ENCODE peak calls at places on chromosomes 7 and 10, in eight cellular contexts. One of them, this sample, is unnamed.

GRCh38 chr10:118471863-118472262 is 123.6 kb downstream of the PRLHR start:
- DNase-seq in NAMALWA: no peak
- DNase-seq in T-cell: no peak
- DNase-seq in choroid plexus epithelial cell: peak
- DNase-seq in CD4-positive, alpha-beta T cell: no peak
- DNase-seq in kidney: no peak
- DNase-seq in RKO: peak
- DNase-seq in NCI-H1105: no peak
- DNase-seq in this sample: no peak

GRCh38 chr10:60778978-60779668 is 845 bp downstream of the CDK1 start:
- DNase-seq in T-cell: no peak
- DNase-seq in NAMALWA: peak
- DNase-seq in kidney: no peak
- DNase-seq in NCI-H1105: no peak
- DNase-seq in choroid plexus epithelial cell: peak
- DNase-seq in CD4-positive, alpha-beta T cell: no peak
- DNase-seq in RKO: peak
- DNase-seq in this sample: no peak

GRCh38 chr7:129574487-129574886 is 37.0 kb upstream of the NRF1 start:
- DNase-seq in RKO: peak
- DNase-seq in kidney: no peak
- DNase-seq in NCI-H1105: no peak
- DNase-seq in NAMALWA: no peak
- DNase-seq in choroid plexus epithelial cell: peak
- DNase-seq in CD4-positive, alpha-beta T cell: no peak
- DNase-seq in T-cell: no peak
- DNase-seq in this sample: no peak

GRCh38 chr7:54179321-54180029 is 362.7 kb upstream of the VSTM2A start:
- DNase-seq in choroid plexus epithelial cell: no peak
- DNase-seq in NCI-H1105: no peak
- DNase-seq in CD4-positive, alpha-beta T cell: no peak
- DNase-seq in kidney: no peak
- DNase-seq in RKO: no peak
- DNase-seq in T-cell: no peak
- DNase-seq in NAMALWA: no peak
- DNase-seq in this sample: no peak

GRCh38 chr7:22356855-22357310 is at the start of gene RAPGEF5:
- DNase-seq in CD4-positive, alpha-beta T cell: no peak
- DNase-seq in NAMALWA: peak
- DNase-seq in T-cell: no peak
- DNase-seq in NCI-H1105: peak
- DNase-seq in choroid plexus epithelial cell: no peak
- DNase-seq in kidney: peak
- DNase-seq in RKO: peak
- DNase-seq in this sample: peak

GRCh38 chr7:129783097-129783919 is 169.5 kb downstream of the UBE2H start:
- DNase-seq in NCI-H1105: no peak
- DNase-seq in CD4-positive, alpha-beta T cell: no peak
- DNase-seq in choroid plexus epithelial cell: no peak
- DNase-seq in RKO: no peak
- DNase-seq in kidney: no peak
- DNase-seq in NAMALWA: no peak
- DNase-seq in T-cell: no peak
- DNase-seq in this sample: no peak

GRCh38 chr7:100642534-100642907 is 1.2 kb upstream of the TFR2 start:
- DNase-seq in choroid plexus epithelial cell: no peak
- DNase-seq in RKO: no peak
- DNase-seq in T-cell: no peak
- DNase-seq in NAMALWA: peak
- DNase-seq in kidney: no peak
- DNase-seq in NCI-H1105: peak
- DNase-seq in CD4-positive, alpha-beta T cell: peak
- DNase-seq in this sample: no peak

GRCh38 chr7:18302077-18302476 is 193.5 kb upstream of the HDAC9 start:
- DNase-seq in choroid plexus epithelial cell: no peak
- DNase-seq in NCI-H1105: no peak
- DNase-seq in kidney: no peak
- DNase-seq in RKO: no peak
- DNase-seq in CD4-positive, alpha-beta T cell: no peak
- DNase-seq in NAMALWA: no peak
- DNase-seq in T-cell: no peak
- DNase-seq in this sample: no peak

GRCh38 chr7:158975526-158976467 is 119.4 kb downstream of the DYNC2I1 start:
- DNase-seq in CD4-positive, alpha-beta T cell: peak
- DNase-seq in choroid plexus epithelial cell: no peak
- DNase-seq in NAMALWA: no peak
- DNase-seq in RKO: no peak
- DNase-seq in T-cell: no peak
- DNase-seq in NCI-H1105: peak
- DNase-seq in kidney: peak
- DNase-seq in this sample: peak

GRCh38 chr10:110356628-110357245 is 52.0 kb upstream of the SMNDC1 start:
- DNase-seq in NAMALWA: peak
- DNase-seq in RKO: peak
- DNase-seq in CD4-positive, alpha-beta T cell: peak
- DNase-seq in kidney: peak
- DNase-seq in T-cell: peak
- DNase-seq in NCI-H1105: no peak
- DNase-seq in choroid plexus epithelial cell: peak
- DNase-seq in this sample: no peak

GRCh38 chr7:143177374-143178119 is 5.7 kb upstream of the TAS2R39 start:
- DNase-seq in T-cell: no peak
- DNase-seq in RKO: no peak
- DNase-seq in choroid plexus epithelial cell: no peak
- DNase-seq in NAMALWA: no peak
- DNase-seq in kidney: no peak
- DNase-seq in CD4-positive, alpha-beta T cell: no peak
- DNase-seq in NCI-H1105: no peak
- DNase-seq in this sample: no peak

GRCh38 chr7:98418271-98418635 is 17.4 kb upstream of the BAIAP2L1 start:
- DNase-seq in NAMALWA: no peak
- DNase-seq in kidney: no peak
- DNase-seq in CD4-positive, alpha-beta T cell: no peak
- DNase-seq in RKO: peak
- DNase-seq in T-cell: no peak
- DNase-seq in choroid plexus epithelial cell: peak
- DNase-seq in NCI-H1105: no peak
- DNase-seq in this sample: no peak

GRCh38 chr10:123962756-123963469 is 71.3 kb upstream of the CPXM2 start:
- DNase-seq in choroid plexus epithelial cell: no peak
- DNase-seq in RKO: no peak
- DNase-seq in T-cell: no peak
- DNase-seq in NAMALWA: no peak
- DNase-seq in NCI-H1105: no peak
- DNase-seq in kidney: no peak
- DNase-seq in CD4-positive, alpha-beta T cell: no peak
- DNase-seq in this sample: no peak

GRCh38 chr7:48301201-48301600 is 129.9 kb downstream of the ABCA13 start:
- DNase-seq in choroid plexus epithelial cell: no peak
- DNase-seq in kidney: no peak
- DNase-seq in T-cell: no peak
- DNase-seq in CD4-positive, alpha-beta T cell: no peak
- DNase-seq in RKO: no peak
- DNase-seq in NAMALWA: no peak
- DNase-seq in NCI-H1105: no peak
- DNase-seq in this sample: no peak

GRCh38 chr10:79446451-79447020 is 1.1 kb upstream of the ZCCHC24 start:
- DNase-seq in NCI-H1105: no peak
- DNase-seq in T-cell: no peak
- DNase-seq in kidney: peak
- DNase-seq in NAMALWA: no peak
- DNase-seq in choroid plexus epithelial cell: no peak
- DNase-seq in RKO: no peak
- DNase-seq in CD4-positive, alpha-beta T cell: peak
- DNase-seq in this sample: no peak

GRCh38 chr7:23909426-23909825 is 199.4 kb downstream of the STK31 start:
- DNase-seq in choroid plexus epithelial cell: no peak
- DNase-seq in kidney: no peak
- DNase-seq in RKO: no peak
- DNase-seq in NAMALWA: no peak
- DNase-seq in CD4-positive, alpha-beta T cell: no peak
- DNase-seq in T-cell: no peak
- DNase-seq in NCI-H1105: no peak
- DNase-seq in this sample: no peak

GRCh38 chr7:38283107-38283506 is 9.7 kb upstream of the TARP start:
- DNase-seq in RKO: no peak
- DNase-seq in CD4-positive, alpha-beta T cell: no peak
- DNase-seq in kidney: no peak
- DNase-seq in T-cell: no peak
- DNase-seq in NCI-H1105: no peak
- DNase-seq in choroid plexus epithelial cell: no peak
- DNase-seq in NAMALWA: no peak
- DNase-seq in this sample: no peak

GRCh38 chr10:106182542-106182941 is 982.0 kb downstream of the SORCS1 start:
- DNase-seq in NAMALWA: no peak
- DNase-seq in T-cell: no peak
- DNase-seq in kidney: no peak
- DNase-seq in RKO: no peak
- DNase-seq in choroid plexus epithelial cell: no peak
- DNase-seq in NCI-H1105: no peak
- DNase-seq in CD4-positive, alpha-beta T cell: no peak
- DNase-seq in this sample: no peak

GRCh38 chr7:2821161-2821841 is 22.8 kb downstream of the GNA12 start:
- DNase-seq in T-cell: no peak
- DNase-seq in choroid plexus epithelial cell: peak
- DNase-seq in kidney: no peak
- DNase-seq in NCI-H1105: peak
- DNase-seq in CD4-positive, alpha-beta T cell: no peak
- DNase-seq in NAMALWA: peak
- DNase-seq in RKO: no peak
- DNase-seq in this sample: peak

GRCh38 chr10:32065871-32066270 is 9.6 kb upstream of the KIF5B start:
- DNase-seq in NAMALWA: no peak
- DNase-seq in kidney: no peak
- DNase-seq in NCI-H1105: no peak
- DNase-seq in choroid plexus epithelial cell: peak
- DNase-seq in T-cell: no peak
- DNase-seq in CD4-positive, alpha-beta T cell: no peak
- DNase-seq in RKO: peak
- DNase-seq in this sample: no peak

GRCh38 chr10:115321360-115321759 is 228.2 kb downstream of the ATRNL1 start:
- DNase-seq in T-cell: no peak
- DNase-seq in kidney: no peak
- DNase-seq in choroid plexus epithelial cell: no peak
- DNase-seq in NCI-H1105: no peak
- DNase-seq in NAMALWA: no peak
- DNase-seq in CD4-positive, alpha-beta T cell: no peak
- DNase-seq in RKO: no peak
- DNase-seq in this sample: no peak

GRCh38 chr10:90930070-90930837 is 9.4 kb upstream of the ANKRD1 start:
- DNase-seq in CD4-positive, alpha-beta T cell: no peak
- DNase-seq in RKO: no peak
- DNase-seq in choroid plexus epithelial cell: peak
- DNase-seq in NCI-H1105: no peak
- DNase-seq in NAMALWA: no peak
- DNase-seq in T-cell: no peak
- DNase-seq in kidney: peak
- DNase-seq in this sample: no peak

GRCh38 chr10:95178266-95178665 is 15.8 kb upstream of the ACSM6 start:
- DNase-seq in kidney: no peak
- DNase-seq in T-cell: no peak
- DNase-seq in CD4-positive, alpha-beta T cell: no peak
- DNase-seq in choroid plexus epithelial cell: no peak
- DNase-seq in NCI-H1105: no peak
- DNase-seq in NAMALWA: no peak
- DNase-seq in RKO: no peak
- DNase-seq in this sample: no peak

GRCh38 chr10:100725041-100725440 is 20.3 kb upstream of the PAX2 start:
- DNase-seq in kidney: no peak
- DNase-seq in NAMALWA: no peak
- DNase-seq in choroid plexus epithelial cell: peak
- DNase-seq in CD4-positive, alpha-beta T cell: no peak
- DNase-seq in RKO: no peak
- DNase-seq in T-cell: no peak
- DNase-seq in NCI-H1105: no peak
- DNase-seq in this sample: no peak

GRCh38 chr7:150357771-150358427 is 10.7 kb upstream of the REPIN1 start:
- DNase-seq in NAMALWA: peak
- DNase-seq in kidney: no peak
- DNase-seq in choroid plexus epithelial cell: no peak
- DNase-seq in RKO: peak
- DNase-seq in CD4-positive, alpha-beta T cell: no peak
- DNase-seq in NCI-H1105: no peak
- DNase-seq in T-cell: no peak
- DNase-seq in this sample: no peak

GRCh38 chr7:84058311-84059076 is 136.1 kb downstream of the SEMA3A start:
- DNase-seq in NAMALWA: no peak
- DNase-seq in choroid plexus epithelial cell: peak
- DNase-seq in RKO: no peak
- DNase-seq in kidney: no peak
- DNase-seq in NCI-H1105: no peak
- DNase-seq in CD4-positive, alpha-beta T cell: no peak
- DNase-seq in T-cell: no peak
- DNase-seq in this sample: no peak

GRCh38 chr10:59265140-59265539 is 88.7 kb downstream of the PHYHIPL start:
- DNase-seq in T-cell: no peak
- DNase-seq in RKO: peak
- DNase-seq in choroid plexus epithelial cell: no peak
- DNase-seq in NAMALWA: no peak
- DNase-seq in CD4-positive, alpha-beta T cell: no peak
- DNase-seq in kidney: no peak
- DNase-seq in NCI-H1105: no peak
- DNase-seq in this sample: no peak

GRCh38 chr10:86290933-86291615 is 75.5 kb downstream of the GRID1 start:
- DNase-seq in RKO: no peak
- DNase-seq in NAMALWA: no peak
- DNase-seq in kidney: no peak
- DNase-seq in choroid plexus epithelial cell: no peak
- DNase-seq in NCI-H1105: no peak
- DNase-seq in T-cell: no peak
- DNase-seq in CD4-positive, alpha-beta T cell: no peak
- DNase-seq in this sample: no peak

GRCh38 chr7:116305485-116306408 is 95.4 kb downstream of the TES start:
- DNase-seq in NAMALWA: no peak
- DNase-seq in kidney: no peak
- DNase-seq in RKO: no peak
- DNase-seq in T-cell: no peak
- DNase-seq in choroid plexus epithelial cell: peak
- DNase-seq in CD4-positive, alpha-beta T cell: no peak
- DNase-seq in NCI-H1105: no peak
- DNase-seq in this sample: no peak

GRCh38 chr10:33524966-33525365 is 190.5 kb upstream of the NRP1 start:
- DNase-seq in kidney: no peak
- DNase-seq in T-cell: no peak
- DNase-seq in NCI-H1105: no peak
- DNase-seq in CD4-positive, alpha-beta T cell: no peak
- DNase-seq in RKO: no peak
- DNase-seq in choroid plexus epithelial cell: peak
- DNase-seq in NAMALWA: no peak
- DNase-seq in this sample: no peak